ENCODE peak calls at places on chromosomes 4 and X, in eight cellular contexts. One of them, this sample, is unnamed. For H3K27me3, the result is how much of the 10 kb centered on the place peaks cover.

GRCh38 chr4:184746532-184746870 is 12.6 kb upstream of the CENPU start:
- DNase-seq in tibial artery: peak
- DNase-seq in IMR-90: peak
- DNase-seq in body of pancreas: peak
- DNase-seq in transverse colon: no peak
- DNase-seq in heart left ventricle: peak
- DNase-seq in lower lobe of right lung: no peak
- DNase-seq in suprapubic skin: no peak
- DNase-seq in this sample: no peak

GRCh38 chr4:173859091-173859713 is 329.2 kb upstream of the HAND2 start:
- DNase-seq in IMR-90: no peak
- DNase-seq in heart left ventricle: no peak
- DNase-seq in suprapubic skin: no peak
- DNase-seq in body of pancreas: no peak
- DNase-seq in lower lobe of right lung: no peak
- DNase-seq in tibial artery: no peak
- DNase-seq in transverse colon: no peak
- DNase-seq in this sample: no peak

GRCh38 chrX:66633541-66633940 is 5.3 kb downstream of the EDA2R start:
- DNase-seq in IMR-90: peak
- DNase-seq in tibial artery: no peak
- DNase-seq in body of pancreas: no peak
- DNase-seq in lower lobe of right lung: no peak
- DNase-seq in suprapubic skin: no peak
- DNase-seq in heart left ventricle: no peak
- DNase-seq in transverse colon: no peak
- DNase-seq in this sample: no peak

GRCh38 chr4:7806080-7806630 is 133.5 kb downstream of the AFAP1 start:
- DNase-seq in heart left ventricle: peak
- DNase-seq in tibial artery: peak
- DNase-seq in suprapubic skin: peak
- DNase-seq in lower lobe of right lung: no peak
- DNase-seq in transverse colon: peak
- DNase-seq in body of pancreas: peak
- DNase-seq in IMR-90: peak
- DNase-seq in this sample: no peak

GRCh38 chrX:43165343-43165920 is 387.5 kb upstream of the PPP1R2C start:
- DNase-seq in body of pancreas: no peak
- DNase-seq in IMR-90: no peak
- DNase-seq in heart left ventricle: no peak
- DNase-seq in transverse colon: no peak
- DNase-seq in suprapubic skin: no peak
- DNase-seq in tibial artery: no peak
- DNase-seq in lower lobe of right lung: no peak
- DNase-seq in this sample: no peak

GRCh38 chrX:117483950-117484349 is 632.7 kb downstream of the KLHL13 start:
- DNase-seq in heart left ventricle: no peak
- DNase-seq in IMR-90: no peak
- DNase-seq in transverse colon: no peak
- DNase-seq in lower lobe of right lung: no peak
- DNase-seq in tibial artery: no peak
- DNase-seq in suprapubic skin: no peak
- DNase-seq in body of pancreas: no peak
- DNase-seq in this sample: no peak

GRCh38 chr4:87058272-87059073 is 123.7 kb downstream of the AFF1 start:
- DNase-seq in lower lobe of right lung: peak
- DNase-seq in body of pancreas: no peak
- DNase-seq in transverse colon: no peak
- DNase-seq in heart left ventricle: no peak
- DNase-seq in suprapubic skin: no peak
- DNase-seq in tibial artery: no peak
- DNase-seq in IMR-90: no peak
- DNase-seq in this sample: no peak

GRCh38 chr4:41718907-41719306 is 29.6 kb downstream of the PHOX2B start:
- DNase-seq in transverse colon: no peak
- DNase-seq in lower lobe of right lung: no peak
- DNase-seq in body of pancreas: no peak
- DNase-seq in tibial artery: no peak
- DNase-seq in heart left ventricle: no peak
- DNase-seq in suprapubic skin: no peak
- DNase-seq in IMR-90: peak
- DNase-seq in this sample: no peak

GRCh38 chr4:111228396-111228795 is 605.5 kb upstream of the PITX2 start:
- DNase-seq in tibial artery: no peak
- DNase-seq in IMR-90: peak
- DNase-seq in suprapubic skin: no peak
- DNase-seq in body of pancreas: no peak
- DNase-seq in lower lobe of right lung: no peak
- DNase-seq in transverse colon: no peak
- DNase-seq in heart left ventricle: no peak
- DNase-seq in this sample: no peak

GRCh38 chr4:155033604-155034003 is 174.8 kb upstream of the NPY2R start:
- DNase-seq in heart left ventricle: no peak
- DNase-seq in lower lobe of right lung: no peak
- DNase-seq in IMR-90: no peak
- DNase-seq in transverse colon: no peak
- DNase-seq in body of pancreas: no peak
- DNase-seq in suprapubic skin: no peak
- DNase-seq in tibial artery: no peak
- DNase-seq in this sample: no peak

GRCh38 chr4:35525192-35525978 is 718.9 kb downstream of the ARAP2 start:
- DNase-seq in tibial artery: no peak
- DNase-seq in heart left ventricle: no peak
- DNase-seq in transverse colon: no peak
- DNase-seq in body of pancreas: no peak
- DNase-seq in IMR-90: no peak
- DNase-seq in suprapubic skin: no peak
- DNase-seq in lower lobe of right lung: no peak
- DNase-seq in this sample: no peak

GRCh38 chr4:24778427-24779225 is 16.7 kb upstream of the SOD3 start:
- DNase-seq in heart left ventricle: no peak
- DNase-seq in transverse colon: peak
- DNase-seq in tibial artery: peak
- DNase-seq in body of pancreas: no peak
- DNase-seq in suprapubic skin: no peak
- DNase-seq in IMR-90: peak
- DNase-seq in lower lobe of right lung: no peak
- DNase-seq in this sample: no peak

GRCh38 chrX:39705299-39705698 is 392.5 kb downstream of the BCOR start:
- DNase-seq in lower lobe of right lung: peak
- DNase-seq in transverse colon: peak
- DNase-seq in body of pancreas: peak
- DNase-seq in heart left ventricle: peak
- DNase-seq in IMR-90: peak
- DNase-seq in tibial artery: peak
- DNase-seq in suprapubic skin: no peak
- DNase-seq in this sample: no peak

GRCh38 chr4:84126061-84126787 is 372.9 kb downstream of the NKX6-1 start:
- DNase-seq in lower lobe of right lung: no peak
- DNase-seq in suprapubic skin: no peak
- DNase-seq in tibial artery: no peak
- DNase-seq in heart left ventricle: no peak
- DNase-seq in transverse colon: no peak
- DNase-seq in body of pancreas: no peak
- DNase-seq in IMR-90: no peak
- DNase-seq in this sample: no peak

GRCh38 chr4:8846864-8847263 is 24.8 kb downstream of the HMX1 start:
- DNase-seq in heart left ventricle: peak
- DNase-seq in suprapubic skin: peak
- DNase-seq in lower lobe of right lung: peak
- DNase-seq in transverse colon: no peak
- DNase-seq in IMR-90: no peak
- DNase-seq in body of pancreas: no peak
- DNase-seq in tibial artery: peak
- DNase-seq in this sample: no peak

GRCh38 chrX:15973299-15973698 is 118.7 kb upstream of the AP1S2 start:
- DNase-seq in lower lobe of right lung: no peak
- DNase-seq in suprapubic skin: no peak
- DNase-seq in body of pancreas: peak
- DNase-seq in IMR-90: peak
- DNase-seq in tibial artery: no peak
- DNase-seq in heart left ventricle: peak
- DNase-seq in transverse colon: peak
- DNase-seq in this sample: no peak

GRCh38 chr4:125511715-125512114 is 197.0 kb downstream of the FAT4 start:
- DNase-seq in IMR-90: no peak
- DNase-seq in tibial artery: no peak
- DNase-seq in suprapubic skin: no peak
- DNase-seq in transverse colon: no peak
- DNase-seq in lower lobe of right lung: no peak
- DNase-seq in heart left ventricle: no peak
- DNase-seq in body of pancreas: no peak
- DNase-seq in this sample: no peak

GRCh38 chr4:112073201-112073600 is 72.1 kb upstream of the FAM241A start:
- DNase-seq in IMR-90: no peak
- DNase-seq in lower lobe of right lung: no peak
- DNase-seq in suprapubic skin: no peak
- DNase-seq in transverse colon: no peak
- DNase-seq in heart left ventricle: no peak
- DNase-seq in tibial artery: no peak
- DNase-seq in body of pancreas: no peak
- DNase-seq in this sample: no peak

GRCh38 chrX:74506310-74507115 is 85.2 kb downstream of the SLC16A2 start:
- DNase-seq in suprapubic skin: no peak
- DNase-seq in tibial artery: no peak
- DNase-seq in IMR-90: no peak
- DNase-seq in body of pancreas: no peak
- DNase-seq in heart left ventricle: no peak
- DNase-seq in lower lobe of right lung: no peak
- DNase-seq in transverse colon: no peak
- DNase-seq in this sample: peak

DNA sequence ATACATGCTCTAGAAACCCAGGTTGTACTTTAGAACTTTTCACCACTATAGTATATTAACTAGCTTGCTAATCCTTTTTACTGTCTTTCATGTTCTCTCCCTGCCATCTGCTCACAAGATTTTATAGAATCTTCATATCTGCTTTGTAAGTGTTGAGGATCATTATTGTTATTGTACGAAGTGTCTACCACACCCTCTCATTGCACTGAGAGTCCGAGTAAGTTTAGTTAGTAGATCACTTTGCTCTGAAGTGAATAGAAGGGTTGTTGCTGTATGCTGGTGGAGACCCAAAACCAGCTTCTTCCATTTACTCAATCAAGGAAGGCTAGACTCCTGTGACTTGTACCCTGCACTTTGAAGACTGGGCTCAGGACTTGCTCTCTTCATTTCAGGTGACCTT is 17.1 kb downstream of the GAB1 start:
- DNase-seq in body of pancreas: no peak
- DNase-seq in transverse colon: no peak
- DNase-seq in lower lobe of right lung: no peak
- DNase-seq in suprapubic skin: no peak
- DNase-seq in heart left ventricle: no peak
- DNase-seq in IMR-90: no peak
- DNase-seq in tibial artery: no peak
- DNase-seq in this sample: no peak
- TF ChIP-seq CTCF in body of pancreas: no peak
- TF ChIP-seq CTCF in transverse colon: no peak
- TF ChIP-seq CTCF in lower lobe of right lung: no peak
- TF ChIP-seq CTCF in suprapubic skin: no peak
- TF ChIP-seq CTCF in heart left ventricle: no peak
- TF ChIP-seq CTCF in IMR-90: no peak
- TF ChIP-seq CTCF in tibial artery: no peak
- TF ChIP-seq CTCF in this sample: no peak

GRCh38 chrX:129585691-129586090 is 45.6 kb downstream of the OCRL start:
- DNase-seq in tibial artery: no peak
- DNase-seq in lower lobe of right lung: no peak
- DNase-seq in body of pancreas: no peak
- DNase-seq in IMR-90: peak
- DNase-seq in heart left ventricle: no peak
- DNase-seq in transverse colon: no peak
- DNase-seq in suprapubic skin: no peak
- DNase-seq in this sample: no peak

GRCh38 chrX:129594781-129595180 is 54.7 kb downstream of the OCRL start:
- DNase-seq in tibial artery: no peak
- DNase-seq in transverse colon: no peak
- DNase-seq in lower lobe of right lung: no peak
- DNase-seq in IMR-90: no peak
- DNase-seq in body of pancreas: no peak
- DNase-seq in heart left ventricle: no peak
- DNase-seq in suprapubic skin: no peak
- DNase-seq in this sample: no peak

GRCh38 chrX:129593137-129593536 is 53.1 kb downstream of the OCRL start:
- DNase-seq in transverse colon: no peak
- DNase-seq in lower lobe of right lung: no peak
- DNase-seq in heart left ventricle: no peak
- DNase-seq in suprapubic skin: no peak
- DNase-seq in body of pancreas: no peak
- DNase-seq in tibial artery: no peak
- DNase-seq in IMR-90: peak
- DNase-seq in this sample: no peak

GRCh38 chrX:129586446-129586845 is 46.4 kb downstream of the OCRL start:
- DNase-seq in transverse colon: no peak
- DNase-seq in lower lobe of right lung: no peak
- DNase-seq in heart left ventricle: no peak
- DNase-seq in IMR-90: no peak
- DNase-seq in body of pancreas: no peak
- DNase-seq in tibial artery: no peak
- DNase-seq in suprapubic skin: no peak
- DNase-seq in this sample: no peak

GRCh38 chrX:129590596-129590995 is 50.5 kb downstream of the OCRL start:
- DNase-seq in IMR-90: no peak
- DNase-seq in suprapubic skin: no peak
- DNase-seq in transverse colon: no peak
- DNase-seq in heart left ventricle: no peak
- DNase-seq in lower lobe of right lung: no peak
- DNase-seq in tibial artery: no peak
- DNase-seq in body of pancreas: no peak
- DNase-seq in this sample: no peak
- H3K27me3 ChIP-seq in IMR-90: under half
- H3K27me3 ChIP-seq in suprapubic skin: under half
- H3K27me3 ChIP-seq in transverse colon: under half
- H3K27me3 ChIP-seq in heart left ventricle: under half
- H3K27me3 ChIP-seq in lower lobe of right lung: under half
- H3K27me3 ChIP-seq in tibial artery: under half
- H3K27me3 ChIP-seq in body of pancreas: under half
- H3K27me3 ChIP-seq in this sample: under half

GRCh38 chrX:153818571-153819397 is 11.6 kb downstream of the PDZD4 start:
- DNase-seq in transverse colon: peak
- DNase-seq in heart left ventricle: peak
- DNase-seq in tibial artery: no peak
- DNase-seq in lower lobe of right lung: peak
- DNase-seq in suprapubic skin: no peak
- DNase-seq in IMR-90: no peak
- DNase-seq in body of pancreas: no peak
- DNase-seq in this sample: no peak
- H3K4me3 ChIP-seq in transverse colon: peak
- H3K4me3 ChIP-seq in heart left ventricle: peak
- H3K4me3 ChIP-seq in tibial artery: peak
- H3K4me3 ChIP-seq in lower lobe of right lung: peak
- H3K4me3 ChIP-seq in suprapubic skin: peak
- H3K4me3 ChIP-seq in IMR-90: peak
- H3K4me3 ChIP-seq in body of pancreas: no peak
- H3K4me3 ChIP-seq in this sample: no peak

DNA sequence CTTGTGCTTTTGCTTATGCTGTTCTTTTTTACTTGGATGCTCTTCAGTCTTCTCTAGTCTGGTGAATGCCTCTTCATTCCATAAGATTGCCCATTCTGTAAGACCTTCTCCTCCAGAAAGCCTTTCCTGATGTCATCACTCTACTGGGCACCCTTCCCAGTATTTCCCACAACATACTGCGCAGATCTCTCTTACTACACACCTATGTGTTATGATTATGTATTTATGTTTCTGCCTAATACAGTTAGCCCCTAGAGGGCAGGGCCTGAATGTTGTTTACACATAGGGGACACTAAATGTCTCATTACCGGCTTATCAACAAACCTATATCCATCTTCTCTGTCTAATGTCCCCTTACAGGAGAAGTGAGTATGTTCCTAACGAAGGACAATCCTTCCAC is 21.1 kb downstream of the AIFM1 start:
- DNase-seq in lower lobe of right lung: no peak
- DNase-seq in heart left ventricle: no peak
- DNase-seq in body of pancreas: no peak
- DNase-seq in suprapubic skin: no peak
- DNase-seq in tibial artery: no peak
- DNase-seq in transverse colon: no peak
- DNase-seq in IMR-90: peak
- DNase-seq in this sample: no peak
- TF ChIP-seq CTCF in lower lobe of right lung: no peak
- TF ChIP-seq CTCF in heart left ventricle: no peak
- TF ChIP-seq CTCF in body of pancreas: no peak
- TF ChIP-seq CTCF in suprapubic skin: no peak
- TF ChIP-seq CTCF in tibial artery: no peak
- TF ChIP-seq CTCF in transverse colon: no peak
- TF ChIP-seq CTCF in IMR-90: peak
- TF ChIP-seq CTCF in this sample: no peak